ENCODE peak calls at places on chromosomes 2 and 18, in eight cellular contexts. A is GM23338, R is HCT116, C is breast epithelium, H is Panc1, O is GM12878, J is H1, P is HL-60. F is an unnamed sample.

GRCh38 chr2:168194784-168195522 is 52.4 kb downstream of the STK39 start:
- DNase-seq in R (no peak), J (no peak), H (no peak), C (no peak), P (peak), O (peak), A (no peak), F (no peak)

GRCh38 chr2:231467613-231468525 is 3.6 kb upstream of the NCL start:
- DNase-seq in H (no peak), C (no peak), P (no peak), R (no peak), O (no peak), J (no peak), A (no peak), F (no peak)

GRCh38 chr2:123636232-123636631 is 388.9 kb upstream of the CNTNAP5 start:
- DNase-seq in J (no peak), C (no peak), H (no peak), O (no peak), P (no peak), A (no peak), R (no peak), F (no peak)

GRCh38 chr18:58937204-58937603 is 72.5 kb downstream of the ZNF532 start:
- DNase-seq in R (no peak), J (no peak), A (no peak), P (no peak), O (no peak), H (no peak), C (no peak), F (no peak)

GRCh38 chr18:76013041-76013440 is 482.0 kb downstream of the ZNF516 start:
- DNase-seq in P (no peak), A (no peak), C (no peak), H (no peak), J (no peak), O (no peak), R (no peak), F (no peak)

GRCh38 chr2:23385748-23386421 is 906 bp downstream of the KLHL29 start:
- DNase-seq in A (peak), C (no peak), P (no peak), J (no peak), H (no peak), R (no peak), O (no peak), F (no peak)

GRCh38 chr18:9941660-9942059 is 27.8 kb downstream of the VAPA start:
- DNase-seq in R (no peak), J (no peak), O (no peak), H (no peak), A (no peak), C (no peak), P (no peak), F (no peak)

GRCh38 chr2:39636306-39636705 is 29.4 kb upstream of the TMEM178A start:
- DNase-seq in R (no peak), O (no peak), H (no peak), J (no peak), A (no peak), C (no peak), P (no peak), F (no peak)

GRCh38 chr2:203871371-203871983 is 3.9 kb downstream of the CTLA4 start:
- DNase-seq in J (no peak), C (no peak), H (no peak), A (no peak), O (peak), P (no peak), R (no peak), F (no peak)

GRCh38 chr2:226063704-226064390 is 664.3 kb downstream of the NYAP2 start:
- DNase-seq in H (no peak), A (no peak), R (peak), C (no peak), J (no peak), O (no peak), P (no peak), F (no peak)

DNA sequence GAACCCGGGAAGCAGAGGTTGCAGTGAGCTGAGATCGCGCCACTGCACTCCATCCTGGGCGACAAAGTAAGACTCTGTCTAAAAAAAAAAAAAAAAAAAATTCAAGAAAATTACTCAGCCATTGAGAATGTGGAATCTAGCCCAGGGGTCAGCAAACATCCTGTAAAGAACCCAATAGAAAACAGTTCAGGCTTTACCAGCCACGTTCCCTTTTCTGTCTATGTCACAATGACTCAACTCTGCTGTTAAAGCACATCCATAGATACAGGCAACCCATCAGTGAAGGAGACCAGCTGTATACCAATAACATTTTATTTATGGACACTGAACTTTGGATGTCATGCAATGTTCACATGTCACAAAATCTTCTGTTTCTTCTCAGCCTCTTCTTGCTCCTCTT is 435.6 kb upstream of the GYPC start:
- DNase-seq in A (no peak), J (no peak), R (no peak), C (no peak), O (no peak), P (no peak), H (no peak), F (no peak)
- H3K4me3 ChIP-seq in A (no peak), J (no peak), R (no peak), C (no peak), O (no peak), P (no peak), H (no peak), F (no peak)

DNA sequence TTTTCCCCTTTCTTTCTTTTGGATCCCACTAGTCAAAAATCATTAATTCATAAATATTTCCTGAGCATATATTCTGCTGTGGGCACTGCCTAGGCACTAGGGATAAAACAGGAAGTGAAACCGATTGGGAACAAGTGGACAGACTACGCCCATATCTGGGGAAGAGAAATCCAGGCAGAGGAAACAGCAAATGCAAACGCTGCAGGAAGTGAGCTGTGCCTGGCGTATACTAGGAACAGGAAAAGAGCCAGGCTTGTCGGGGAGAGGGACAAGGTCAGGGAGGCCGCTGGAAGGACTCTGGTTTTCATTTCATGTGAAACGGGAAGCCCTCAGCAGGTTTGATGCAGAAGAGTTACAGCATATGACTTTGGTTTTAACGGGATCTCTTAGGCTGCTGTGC is 110.1 kb upstream of the PIEZO2 start:
- DNase-seq in C (no peak), J (no peak), H (no peak), O (no peak), A (peak), P (no peak), R (no peak), F (no peak)
- TF ChIP-seq POLR2AphosphoS5 in C (no peak), J (no peak), H (no peak), O (no peak), A (no peak), P (no peak), R (no peak), F (no peak)

GRCh38 chr2:18311413-18311812 is 249.0 kb downstream of the RDH14 start:
- DNase-seq in P (no peak), J (no peak), O (no peak), A (no peak), R (no peak), H (no peak), C (no peak), F (no peak)

GRCh38 chr2:18309188-18309587 is 251.3 kb downstream of the RDH14 start:
- DNase-seq in R (no peak), A (no peak), J (no peak), P (no peak), C (no peak), H (no peak), O (no peak), F (no peak)

GRCh38 chr2:18304849-18305248 is 255.6 kb downstream of the RDH14 start:
- DNase-seq in J (no peak), C (no peak), O (no peak), H (no peak), R (no peak), P (no peak), A (no peak), F (no peak)

GRCh38 chr2:18312818-18313217 is 247.6 kb downstream of the RDH14 start:
- DNase-seq in J (no peak), C (no peak), P (no peak), O (no peak), A (no peak), R (no peak), H (no peak), F (no peak)

DNA sequence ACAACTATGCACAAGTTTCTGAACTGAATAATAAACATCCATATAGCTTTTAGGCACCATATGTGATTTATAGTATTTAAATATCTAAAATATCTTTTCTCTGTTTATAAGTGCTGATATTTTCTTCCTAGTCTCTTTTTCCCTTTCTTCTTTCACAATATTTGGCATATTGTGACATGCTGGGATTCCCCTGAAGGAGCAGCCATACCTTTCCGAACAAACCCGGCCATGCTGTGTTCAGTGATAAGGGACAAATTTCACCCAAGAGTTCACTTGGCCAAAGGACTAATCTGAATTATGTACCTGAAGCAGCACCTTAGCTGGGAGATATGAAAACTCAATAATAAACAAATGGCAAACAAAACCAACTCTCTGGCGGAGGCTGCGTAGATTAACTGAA is 250.8 kb downstream of the RDH14 start:
- DNase-seq in H (no peak), R (no peak), C (no peak), O (no peak), A (no peak), J (no peak), P (no peak), F (no peak)
- H3K4me3 ChIP-seq in H (no peak), R (no peak), C (no peak), O (no peak), A (no peak), J (no peak), P (no peak), F (no peak)

DNA sequence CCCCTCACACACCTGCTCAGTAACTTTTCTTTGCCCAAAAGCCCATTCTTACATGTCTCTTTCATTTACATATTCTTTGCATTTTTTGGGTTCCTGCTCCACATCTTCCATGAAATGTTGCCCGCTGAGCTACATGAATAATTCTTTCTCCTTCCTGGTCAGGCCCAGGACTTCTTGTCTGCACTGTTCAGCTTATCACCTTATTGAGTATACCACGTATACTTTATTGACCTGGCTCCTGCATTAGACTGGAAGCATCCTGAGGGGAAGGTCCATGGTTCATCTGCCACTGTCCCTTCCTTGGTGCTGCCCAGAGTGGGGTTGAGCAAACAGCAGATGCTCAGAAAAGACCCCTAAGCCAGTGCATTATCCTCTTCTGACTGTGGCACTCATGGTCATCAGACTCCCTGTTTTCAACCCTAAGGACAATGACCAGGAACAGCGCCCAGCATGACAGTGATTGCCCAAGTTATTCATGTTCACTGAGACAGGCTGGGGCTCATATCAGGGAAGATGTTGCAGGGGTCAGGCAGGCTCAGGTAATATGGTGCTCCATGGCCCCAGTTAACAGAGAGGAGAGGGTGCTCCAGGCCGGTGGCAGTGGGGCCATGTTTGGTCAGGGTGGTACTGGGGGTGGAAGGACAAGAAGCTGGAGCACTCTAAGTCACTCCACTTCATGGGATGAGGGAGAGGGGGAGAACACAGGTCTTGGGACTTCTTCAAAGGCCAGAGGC is 7.7 kb downstream of the APOB start:
- DNase-seq in O (no peak), J (no peak), P (no peak), R (no peak), H (no peak), A (no peak), C (no peak), F (no peak)
- TF ChIP-seq POLR2AphosphoS5 in O (no peak), J (no peak), P (no peak), R (no peak), H (no peak), A (no peak), C (no peak), F (no peak)

GRCh38 chr2:223053431-223054192 is 1.6 kb downstream of the KCNE4 start:
- DNase-seq in C (no peak), H (no peak), J (no peak), O (no peak), A (no peak), R (no peak), P (no peak), F (no peak)

GRCh38 chr2:223054193-223054781 is 2.3 kb downstream of the KCNE4 start:
- DNase-seq in J (no peak), R (no peak), C (no peak), P (peak), A (no peak), H (no peak), O (no peak), F (no peak)

GRCh38 chr2:223050900-223051299 is 1.1 kb upstream of the KCNE4 start:
- DNase-seq in O (no peak), A (no peak), C (no peak), H (no peak), P (no peak), R (no peak), J (no peak), F (no peak)

GRCh38 chr2:223051580-223052375 is at the start of gene KCNE4:
- DNase-seq in J (no peak), P (no peak), A (peak), C (no peak), R (no peak), H (no peak), O (no peak), F (peak)

DNA sequence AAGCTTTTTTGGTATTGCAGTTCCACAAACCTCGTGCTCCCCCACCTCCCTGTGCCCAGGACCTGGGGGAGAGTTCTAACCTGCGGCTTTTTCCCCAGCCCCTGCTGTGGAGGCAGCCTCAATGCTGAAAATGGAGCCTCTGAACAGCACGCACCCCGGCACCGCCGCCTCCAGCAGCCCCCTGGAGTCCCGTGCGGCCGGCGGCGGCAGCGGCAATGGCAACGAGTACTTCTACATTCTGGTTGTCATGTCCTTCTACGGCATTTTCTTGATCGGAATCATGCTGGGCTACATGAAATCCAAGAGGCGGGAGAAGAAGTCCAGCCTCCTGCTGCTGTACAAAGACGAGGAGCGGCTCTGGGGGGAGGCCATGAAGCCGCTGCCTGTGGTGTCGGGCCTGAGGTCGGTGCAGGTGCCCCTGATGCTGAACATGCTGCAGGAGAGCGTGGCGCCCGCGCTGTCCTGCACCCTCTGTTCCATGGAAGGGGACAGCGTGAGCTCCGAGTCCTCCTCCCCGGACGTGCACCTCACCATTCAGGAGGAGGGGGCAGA is 796 bp downstream of the KCNE4 start:
- DNase-seq in P (no peak), R (no peak), C (no peak), O (no peak), J (no peak), H (no peak), A (no peak), F (no peak)
- H3K4me3 ChIP-seq in P (no peak), R (no peak), C (peak), O (no peak), J (no peak), H (peak), A (no peak), F (peak)

DNA sequence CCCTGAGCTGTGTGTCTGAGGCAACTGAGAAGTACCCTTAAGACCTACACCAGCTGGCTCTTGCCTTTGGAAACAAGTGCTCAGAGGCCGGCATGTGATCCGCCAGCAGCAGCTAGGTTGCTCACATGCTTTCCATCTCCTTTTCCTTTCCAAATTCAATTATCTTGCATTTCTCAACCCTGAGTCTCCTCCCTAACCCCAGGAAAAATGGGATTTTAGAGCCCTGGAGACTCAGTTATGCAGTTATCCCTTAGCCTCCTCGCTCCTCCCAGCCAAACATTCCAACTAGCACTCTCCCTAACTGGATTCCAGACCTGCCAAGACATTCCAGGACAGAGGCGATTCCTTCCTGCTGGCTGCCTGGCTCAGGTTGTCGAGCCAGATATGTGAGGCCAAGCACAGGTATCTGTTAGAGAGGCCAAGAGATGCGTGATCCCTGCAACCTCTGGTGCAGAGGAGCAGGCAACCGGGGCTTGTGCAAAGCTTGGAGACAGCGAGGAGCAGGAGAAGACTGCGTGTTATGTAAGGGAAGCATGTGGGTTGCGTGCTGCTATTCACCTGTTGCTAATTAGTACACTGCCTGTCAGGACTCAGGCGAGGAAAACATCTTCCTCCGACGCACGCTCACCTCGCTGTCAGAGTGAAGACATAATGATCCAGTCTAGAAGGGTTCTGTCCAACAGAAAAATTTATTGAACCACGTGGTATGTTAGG is 102.7 kb downstream of the HNRNPLL start:
- DNase-seq in H (no peak), A (peak), C (peak), R (no peak), O (no peak), P (no peak), J (no peak), F (no peak)
- TF ChIP-seq POLR2AphosphoS5 in H (no peak), A (no peak), C (peak), R (no peak), O (no peak), P (no peak), J (peak), F (no peak)

GRCh38 chr2:61179701-61180639 is 18.0 kb downstream of the C2orf74 start:
- DNase-seq in J (no peak), R (no peak), P (no peak), H (no peak), O (no peak), A (peak), C (no peak), F (peak)
- H3K4me3 ChIP-seq in J (no peak), R (no peak), P (no peak), H (peak), O (peak), A (no peak), C (peak), F (no peak)

DNA sequence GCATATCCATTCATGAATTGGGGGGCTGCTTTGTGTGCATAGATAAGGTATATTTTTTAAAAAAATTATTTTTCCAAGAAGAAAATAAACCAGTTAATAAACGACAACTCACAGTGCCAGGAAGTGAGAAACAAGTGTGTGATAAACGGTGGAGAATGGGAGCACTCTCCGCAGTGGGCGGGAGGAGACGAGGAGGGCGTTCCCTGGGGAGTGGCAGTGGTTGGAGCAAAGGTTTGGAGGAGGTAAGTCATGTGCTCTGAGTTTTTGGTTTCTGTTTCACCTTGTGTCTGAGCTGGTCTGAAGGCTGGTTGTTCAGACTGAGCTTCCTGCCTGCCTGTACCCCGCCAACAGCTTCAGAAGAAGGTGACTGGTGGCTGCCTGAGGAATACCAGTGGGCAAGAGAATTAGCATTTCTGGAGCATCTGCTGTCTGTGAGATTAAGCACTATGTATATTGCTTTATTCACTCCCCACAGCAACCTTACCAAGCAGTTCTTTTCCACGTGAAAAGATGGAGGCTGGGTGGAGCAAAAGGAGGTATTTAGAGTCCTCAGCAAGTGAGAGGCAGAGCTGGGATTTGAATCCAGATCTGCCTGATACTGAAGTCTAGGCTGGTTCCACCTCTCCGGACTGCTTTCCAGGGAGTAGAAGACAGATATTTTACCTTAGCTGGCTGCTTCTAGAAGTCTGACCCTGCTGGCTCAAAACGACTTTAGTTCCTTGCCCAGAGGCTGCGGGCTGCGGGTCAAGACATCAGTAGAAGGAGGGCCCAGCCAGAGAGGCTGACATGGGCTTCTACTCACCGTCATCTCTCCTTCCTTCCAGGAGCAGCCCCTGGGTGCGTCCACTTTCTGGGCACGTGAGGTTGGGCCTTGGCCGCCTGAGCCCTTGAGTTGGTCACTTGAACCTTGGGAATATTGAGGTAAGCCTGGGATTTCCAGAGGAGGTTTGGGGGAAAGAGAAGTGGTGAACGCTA is 26.9 kb upstream of the CASP8 start:
- DNase-seq in P (peak), C (peak), O (peak), H (peak), J (peak), A (peak), R (peak), F (peak)
- TF ChIP-seq POLR2AphosphoS5 in P (peak), C (no peak), O (peak), H (peak), J (no peak), A (peak), R (peak), F (peak)